ENCODE peak calls at places on chromosome 22, in ten cellular contexts. T, W, Z, S, Y, O, G, K, Q and J are unnamed samples.

GRCh38 chr22:33785283-33785991 is 134.8 kb downstream of the LARGE1 start:
- DNase-seq in Z (no peak), W (peak), Q (peak), O (no peak), T (no peak), G (no peak), K (no peak), S (no peak), Y (no peak), J (no peak)

GRCh38 chr22:26617251-26618199 is at the start of gene CRYBB1:
- DNase-seq in T (no peak), G (no peak), K (no peak), Q (no peak), O (no peak), W (no peak), S (no peak), Y (peak), Z (no peak), J (no peak)

GRCh38 chr22:25404923-25405853 is 159.3 kb upstream of the GRK3 start:
- DNase-seq in T (peak), Q (peak), Z (peak), G (peak), Y (peak), S (peak), K (no peak), O (peak), W (peak), J (no peak)

GRCh38 chr22:23031795-23032194 is 38.5 kb upstream of the GNAZ start:
- DNase-seq in Z (no peak), T (no peak), Y (no peak), W (no peak), S (no peak), G (no peak), K (no peak), O (no peak), Q (no peak), J (no peak)

GRCh38 chr22:17867160-17867785 is 93.0 kb upstream of the BID start:
- DNase-seq in Q (no peak), K (no peak), G (no peak), T (peak), O (no peak), W (no peak), Y (no peak), Z (no peak), S (no peak), J (no peak)

GRCh38 chr22:44879301-44879680 is 126.9 kb downstream of the ARHGAP8 start:
- DNase-seq in W (no peak), Q (no peak), Z (no peak), O (no peak), T (no peak), G (no peak), Y (no peak), S (peak), K (no peak), J (no peak)

GRCh38 chr22:41350087-41350486 is 31.7 kb upstream of the TEF start:
- DNase-seq in Z (no peak), Y (no peak), T (no peak), G (no peak), W (no peak), O (no peak), Q (no peak), K (no peak), S (no peak), J (no peak)

GRCh38 chr22:21860640-21861039 is 6.8 kb downstream of the MAPK1 start:
- DNase-seq in Y (no peak), T (no peak), O (no peak), Z (no peak), Q (no peak), G (no peak), S (no peak), K (no peak), W (no peak), J (no peak)

GRCh38 chr22:42401562-42402334 is 30.5 kb downstream of the NFAM1 start:
- DNase-seq in Y (no peak), W (no peak), Q (no peak), Z (no peak), G (no peak), T (no peak), S (no peak), O (no peak), K (no peak), J (no peak)

GRCh38 chr22:23098718-23099524 is 28.6 kb downstream of the GNAZ start:
- DNase-seq in G (no peak), T (peak), S (no peak), K (no peak), O (no peak), Y (no peak), Q (peak), W (no peak), Z (peak), J (no peak)

GRCh38 chr22:35995345-35995744 is 33.3 kb downstream of the RBFOX2 start:
- DNase-seq in T (no peak), G (no peak), Q (no peak), S (no peak), K (no peak), O (no peak), W (no peak), Y (no peak), Z (no peak), J (no peak)

GRCh38 chr22:39214006-39214382 is 30.8 kb downstream of the PDGFB start:
- DNase-seq in W (no peak), G (no peak), O (no peak), K (no peak), T (no peak), Z (no peak), Y (no peak), Q (no peak), S (peak), J (no peak)

GRCh38 chr22:39215070-39215396 is 29.7 kb downstream of the PDGFB start:
- DNase-seq in Y (no peak), G (no peak), W (no peak), O (no peak), S (peak), T (no peak), K (no peak), Q (no peak), Z (no peak), J (no peak)

GRCh38 chr22:39215430-39216142 is 29.2 kb downstream of the PDGFB start:
- DNase-seq in W (no peak), T (no peak), O (peak), S (peak), Y (peak), K (no peak), G (no peak), Z (peak), Q (no peak), J (no peak)

GRCh38 chr22:39214383-39215069 is 30.3 kb downstream of the PDGFB start:
- DNase-seq in T (no peak), S (peak), Y (peak), Q (peak), O (no peak), G (no peak), W (peak), Z (peak), K (no peak), J (no peak)

DNA sequence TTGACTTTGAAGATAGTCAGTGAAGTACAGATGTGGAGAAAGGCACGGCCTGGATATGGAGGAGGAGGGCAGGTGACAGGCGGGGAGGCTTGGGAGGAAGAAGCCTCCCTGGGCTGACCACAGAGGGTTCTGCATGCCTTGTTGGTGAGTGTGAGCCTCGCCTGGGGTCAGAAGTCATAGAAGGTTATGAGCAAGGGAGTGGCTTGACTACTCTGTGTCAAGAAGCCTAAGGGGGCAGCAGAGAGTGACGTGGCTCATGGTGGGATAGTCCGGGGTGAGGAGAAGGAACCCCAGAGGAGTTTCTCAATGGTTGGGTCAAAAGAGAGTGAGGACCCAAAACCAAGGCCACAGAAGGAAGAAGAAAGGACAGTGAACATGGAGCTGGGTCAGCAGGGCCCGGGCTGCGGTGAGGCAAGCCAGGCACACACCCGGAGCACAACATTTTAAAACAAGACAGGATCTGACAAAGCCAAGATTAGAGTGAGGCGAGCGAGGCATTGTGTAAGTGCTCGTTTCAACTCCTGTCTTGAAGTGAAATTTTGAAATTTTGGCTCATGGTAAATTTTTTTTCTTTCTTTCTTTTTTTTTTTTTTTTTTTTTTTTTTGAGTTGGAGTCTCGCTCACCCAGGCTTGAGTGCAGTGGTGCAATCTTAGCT is 31.9 kb downstream of the PDGFB start:
- DNase-seq in Q (peak), Z (peak), K (no peak), G (no peak), S (peak), O (no peak), T (no peak), Y (peak), W (no peak), J (no peak)
- TF ChIP-seq CTCF in Q (no peak), Z (no peak), K (no peak), G (no peak), S (no peak), O (no peak), T (no peak), Y (peak), W (no peak), J (no peak)

DNA sequence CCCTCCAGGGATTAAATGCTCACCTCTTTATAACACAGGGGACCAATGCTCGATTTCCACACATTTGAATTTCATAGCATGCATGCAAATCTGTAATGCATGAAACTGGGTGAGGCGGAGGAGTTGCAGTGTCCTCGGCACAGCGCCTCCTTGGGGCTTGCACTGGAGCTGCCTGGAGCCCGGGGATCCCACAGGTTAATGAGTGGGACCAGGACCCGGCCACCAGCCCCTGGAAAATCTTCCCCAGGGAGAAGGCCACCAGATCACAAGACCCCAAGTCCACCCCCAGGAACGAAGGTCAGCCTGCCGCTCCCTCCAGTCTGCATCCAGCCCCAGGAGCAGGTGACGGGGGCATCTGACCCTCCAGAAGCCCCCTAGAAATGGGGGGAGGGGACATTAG is 119.1 kb downstream of the MN1 start:
- DNase-seq in O (no peak), S (no peak), Q (no peak), W (no peak), Z (no peak), G (no peak), T (no peak), K (no peak), Y (peak), J (no peak)
- TF ChIP-seq CTCF in O (no peak), S (no peak), Q (no peak), W (peak), Z (no peak), G (no peak), T (no peak), K (no peak), Y (peak), J (no peak)

DNA sequence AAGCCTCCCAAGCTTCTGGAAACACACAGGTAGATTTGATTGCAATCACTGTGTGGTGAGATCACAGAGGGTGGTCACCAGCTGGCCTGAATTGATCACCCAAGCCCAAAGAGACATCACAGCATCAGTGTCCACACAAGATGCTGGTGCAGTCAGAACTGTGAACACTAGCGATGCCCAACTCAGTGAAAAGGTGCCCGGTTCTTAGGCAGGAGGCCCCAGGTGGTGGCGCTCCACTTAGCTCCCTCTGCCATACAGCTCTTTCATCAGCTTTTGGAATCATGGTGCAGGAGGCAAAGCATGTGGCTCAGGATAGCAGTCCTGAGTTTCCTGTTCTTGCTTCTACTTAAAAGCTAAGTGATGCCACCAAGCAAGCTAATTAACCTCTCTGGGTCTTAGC is 11.1 kb downstream of the DGCR2 start:
- DNase-seq in Q (no peak), O (no peak), W (no peak), G (no peak), Y (peak), S (no peak), K (no peak), T (no peak), Z (no peak), J (no peak)
- TF ChIP-seq CTCF in Q (no peak), O (no peak), W (no peak), G (no peak), Y (peak), S (no peak), K (no peak), T (no peak), Z (no peak), J (no peak)

DNA sequence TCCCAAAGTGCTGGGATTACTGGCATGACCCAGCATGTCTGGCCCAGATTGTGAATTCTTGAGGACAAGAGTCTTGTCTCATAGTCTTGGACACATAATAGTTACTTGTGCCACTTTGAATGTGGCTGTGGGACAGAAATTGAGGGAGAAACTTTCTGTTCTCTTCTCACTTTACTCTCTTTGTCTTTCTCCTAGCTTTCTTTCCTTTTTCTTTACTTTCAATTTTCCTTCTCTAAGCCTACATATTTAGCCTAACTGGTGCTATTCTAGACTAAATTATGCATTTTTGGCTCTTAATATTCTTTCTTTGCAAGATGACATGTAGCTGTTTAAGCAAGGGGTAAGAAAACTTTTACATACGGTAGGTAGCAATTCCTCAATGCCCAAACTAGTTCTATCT is 33.2 kb downstream of the HORMAD2 start:
- DNase-seq in Y (no peak), Z (no peak), Q (no peak), G (no peak), T (no peak), S (no peak), K (no peak), O (no peak), W (no peak), J (no peak)
- TF ChIP-seq CTCF in Y (no peak), Z (no peak), Q (no peak), G (no peak), T (no peak), S (no peak), K (no peak), O (no peak), W (no peak), J (no peak)